ENCODE peak calls at places on chromosomes 6 and 20, in seven cellular contexts. One of them, this sample, is unnamed.

GRCh38 chr6:7879579-7879978 is 31.0 kb downstream of the TXNDC5 start:
- DNase-seq in astrocyte of the spinal cord: no peak
- DNase-seq in cardiac muscle cell: no peak
- DNase-seq in adrenal gland: no peak
- DNase-seq in heart right ventricle: no peak
- DNase-seq in breast epithelium: no peak
- DNase-seq in NT2/D1: no peak
- DNase-seq in this sample: no peak

GRCh38 chr20:34473262-34473883 is 42.8 kb upstream of the DYNLRB1 start:
- DNase-seq in astrocyte of the spinal cord: peak; percentile 23
- DNase-seq in cardiac muscle cell: peak; percentile 58
- DNase-seq in adrenal gland: peak; percentile 24
- DNase-seq in heart right ventricle: peak; percentile 40
- DNase-seq in breast epithelium: no peak
- DNase-seq in NT2/D1: peak; percentile 15
- DNase-seq in this sample: no peak

GRCh38 chr6:161138545-161139303 is 135.1 kb downstream of the AGPAT4 start:
- DNase-seq in astrocyte of the spinal cord: no peak
- DNase-seq in cardiac muscle cell: no peak
- DNase-seq in adrenal gland: no peak
- DNase-seq in heart right ventricle: no peak
- DNase-seq in breast epithelium: peak; percentile 11
- DNase-seq in NT2/D1: no peak
- DNase-seq in this sample: no peak

GRCh38 chr6:113690255-113690956 is 166.7 kb upstream of the MARCKS start:
- DNase-seq in astrocyte of the spinal cord: peak; percentile 93
- DNase-seq in cardiac muscle cell: peak; percentile 84
- DNase-seq in adrenal gland: no peak
- DNase-seq in heart right ventricle: no peak
- DNase-seq in breast epithelium: peak; percentile 77
- DNase-seq in NT2/D1: no peak
- DNase-seq in this sample: no peak

GRCh38 chr6:50925981-50926380 is 107.3 kb downstream of the TFAP2B start:
- DNase-seq in astrocyte of the spinal cord: no peak
- DNase-seq in cardiac muscle cell: no peak
- DNase-seq in adrenal gland: no peak
- DNase-seq in heart right ventricle: no peak
- DNase-seq in breast epithelium: no peak
- DNase-seq in NT2/D1: no peak
- DNase-seq in this sample: no peak

GRCh38 chr20:34111057-34111711 is 859 bp downstream of the EIF2S2 start:
- DNase-seq in astrocyte of the spinal cord: peak; percentile 52
- DNase-seq in cardiac muscle cell: peak; percentile 87
- DNase-seq in adrenal gland: peak; percentile 54
- DNase-seq in heart right ventricle: peak; percentile 26
- DNase-seq in breast epithelium: no peak
- DNase-seq in NT2/D1: no peak
- DNase-seq in this sample: no peak

GRCh38 chr20:33791959-33792597 is 19.1 kb upstream of the CHMP4B start:
- DNase-seq in astrocyte of the spinal cord: peak; percentile 45
- DNase-seq in cardiac muscle cell: peak; percentile 59
- DNase-seq in adrenal gland: no peak
- DNase-seq in heart right ventricle: peak; percentile 43
- DNase-seq in breast epithelium: no peak
- DNase-seq in NT2/D1: no peak
- DNase-seq in this sample: no peak

GRCh38 chr6:10221186-10221585 is 193.7 kb downstream of the TFAP2A start:
- DNase-seq in astrocyte of the spinal cord: no peak
- DNase-seq in cardiac muscle cell: no peak
- DNase-seq in adrenal gland: no peak
- DNase-seq in heart right ventricle: no peak
- DNase-seq in breast epithelium: no peak
- DNase-seq in NT2/D1: no peak
- DNase-seq in this sample: no peak

GRCh38 chr6:16059496-16059895 is 69.4 kb upstream of the MYLIP start:
- DNase-seq in astrocyte of the spinal cord: no peak
- DNase-seq in cardiac muscle cell: no peak
- DNase-seq in adrenal gland: no peak
- DNase-seq in heart right ventricle: no peak
- DNase-seq in breast epithelium: no peak
- DNase-seq in NT2/D1: peak; percentile 27
- DNase-seq in this sample: no peak

GRCh38 chr6:122610690-122611455 is 668 bp downstream of the PKIB start:
- DNase-seq in astrocyte of the spinal cord: peak; percentile 52
- DNase-seq in cardiac muscle cell: peak; percentile 12
- DNase-seq in adrenal gland: peak; percentile 65
- DNase-seq in heart right ventricle: no peak
- DNase-seq in breast epithelium: peak; percentile 25
- DNase-seq in NT2/D1: no peak
- DNase-seq in this sample: peak; percentile 65

GRCh38 chr6:29522241-29522640 is 34.5 kb upstream of the MAS1L start:
- DNase-seq in astrocyte of the spinal cord: no peak
- DNase-seq in cardiac muscle cell: no peak
- DNase-seq in adrenal gland: no peak
- DNase-seq in heart right ventricle: no peak
- DNase-seq in breast epithelium: no peak
- DNase-seq in NT2/D1: no peak
- DNase-seq in this sample: no peak

GRCh38 chr6:91376686-91377085 is 789.8 kb upstream of the MAP3K7 start:
- DNase-seq in astrocyte of the spinal cord: no peak
- DNase-seq in cardiac muscle cell: no peak
- DNase-seq in adrenal gland: no peak
- DNase-seq in heart right ventricle: no peak
- DNase-seq in breast epithelium: no peak
- DNase-seq in NT2/D1: no peak
- DNase-seq in this sample: no peak

GRCh38 chr6:159105716-159106115 is 60.9 kb upstream of the TAGAP start:
- DNase-seq in astrocyte of the spinal cord: no peak
- DNase-seq in cardiac muscle cell: no peak
- DNase-seq in adrenal gland: no peak
- DNase-seq in heart right ventricle: no peak
- DNase-seq in breast epithelium: no peak
- DNase-seq in NT2/D1: no peak
- DNase-seq in this sample: no peak

GRCh38 chr6:159104931-159105330 is 60.1 kb upstream of the TAGAP start:
- DNase-seq in astrocyte of the spinal cord: no peak
- DNase-seq in cardiac muscle cell: no peak
- DNase-seq in adrenal gland: no peak
- DNase-seq in heart right ventricle: no peak
- DNase-seq in breast epithelium: peak; percentile 62
- DNase-seq in NT2/D1: no peak
- DNase-seq in this sample: no peak

GRCh38 chr6:159108438-159108985 is 60.7 kb upstream of the FNDC1 start:
- DNase-seq in astrocyte of the spinal cord: no peak
- DNase-seq in cardiac muscle cell: peak; percentile 7
- DNase-seq in adrenal gland: no peak
- DNase-seq in heart right ventricle: no peak
- DNase-seq in breast epithelium: no peak
- DNase-seq in NT2/D1: no peak
- DNase-seq in this sample: peak; percentile 45

GRCh38 chr6:159107451-159108260 is 61.5 kb upstream of the FNDC1 start:
- DNase-seq in astrocyte of the spinal cord: no peak
- DNase-seq in cardiac muscle cell: no peak
- DNase-seq in adrenal gland: no peak
- DNase-seq in heart right ventricle: no peak
- DNase-seq in breast epithelium: no peak
- DNase-seq in NT2/D1: no peak
- DNase-seq in this sample: no peak

GRCh38 chr6:159106627-159107241 is 61.9 kb upstream of the TAGAP start:
- DNase-seq in astrocyte of the spinal cord: peak; percentile 40
- DNase-seq in cardiac muscle cell: peak; percentile 71
- DNase-seq in adrenal gland: peak; percentile 62
- DNase-seq in heart right ventricle: peak; percentile 76
- DNase-seq in breast epithelium: peak; percentile 39
- DNase-seq in NT2/D1: no peak
- DNase-seq in this sample: no peak
- H3K4me3 ChIP-seq in astrocyte of the spinal cord: no peak overlapping the region
- H3K4me3 ChIP-seq in cardiac muscle cell: no peak overlapping the region
- H3K4me3 ChIP-seq in adrenal gland: no peak overlapping the region
- H3K4me3 ChIP-seq in heart right ventricle: peak overlapping the region; percentile 22
- H3K4me3 ChIP-seq in breast epithelium: no peak overlapping the region
- H3K4me3 ChIP-seq in NT2/D1: no peak overlapping the region
- H3K4me3 ChIP-seq in this sample: peak overlapping the region; percentile 10

DNA sequence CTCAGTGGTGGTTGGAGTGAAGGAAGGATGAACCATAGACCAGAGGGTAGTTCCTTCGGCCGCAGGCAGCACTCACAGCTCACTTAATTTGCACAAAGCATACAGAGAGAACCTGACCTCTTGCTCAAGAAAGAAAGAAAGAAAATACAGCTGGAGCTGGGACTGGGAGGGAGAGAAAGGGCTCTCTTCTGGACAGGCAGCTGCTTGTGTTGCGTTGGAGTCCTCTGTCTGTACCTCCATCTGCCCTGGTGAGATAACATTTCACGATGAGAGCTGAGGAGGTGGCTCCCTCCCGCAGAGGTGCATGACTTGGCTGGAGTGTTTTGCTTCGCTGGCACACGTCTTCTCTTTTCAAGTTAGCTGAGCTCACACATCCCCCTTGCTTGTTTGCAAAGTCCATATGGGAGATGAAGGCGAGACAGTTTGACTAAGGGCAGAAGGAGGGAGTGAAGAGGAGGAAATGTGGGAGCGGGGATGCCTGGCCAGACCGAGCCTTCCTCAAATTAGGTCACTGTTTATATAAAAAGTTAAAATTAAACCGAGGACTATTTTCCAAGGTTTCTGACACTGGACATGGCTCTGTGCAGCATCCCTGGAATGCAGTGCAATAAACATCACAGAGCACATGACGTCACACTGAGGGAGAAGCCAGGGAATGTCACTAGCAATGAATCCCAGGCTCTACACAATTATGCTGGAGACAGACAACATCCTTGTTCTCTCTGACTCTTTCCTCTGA is 359.4 kb downstream of the CD83 start:
- DNase-seq in astrocyte of the spinal cord: peak; percentile 81
- DNase-seq in cardiac muscle cell: peak; percentile 91
- DNase-seq in adrenal gland: peak; percentile 43
- DNase-seq in heart right ventricle: peak; percentile 80
- DNase-seq in breast epithelium: peak; percentile 39
- DNase-seq in NT2/D1: no peak
- DNase-seq in this sample: no peak
- H3K4me3 ChIP-seq in astrocyte of the spinal cord: no peak overlapping the region
- H3K4me3 ChIP-seq in cardiac muscle cell: no peak overlapping the region
- H3K4me3 ChIP-seq in adrenal gland: no peak overlapping the region
- H3K4me3 ChIP-seq in heart right ventricle: no peak overlapping the region
- H3K4me3 ChIP-seq in breast epithelium: peak overlapping the region; percentile 3
- H3K4me3 ChIP-seq in NT2/D1: no peak overlapping the region
- H3K4me3 ChIP-seq in this sample: peak overlapping the region; percentile 31

GRCh38 chr20:48750376-48750775 is 77.4 kb downstream of the PREX1 start:
- DNase-seq in astrocyte of the spinal cord: no peak
- DNase-seq in cardiac muscle cell: no peak
- DNase-seq in adrenal gland: no peak
- DNase-seq in heart right ventricle: no peak
- DNase-seq in breast epithelium: no peak
- DNase-seq in NT2/D1: no peak
- DNase-seq in this sample: no peak

GRCh38 chr20:48749437-48749836 is 78.4 kb downstream of the PREX1 start:
- DNase-seq in astrocyte of the spinal cord: no peak
- DNase-seq in cardiac muscle cell: no peak
- DNase-seq in adrenal gland: no peak
- DNase-seq in heart right ventricle: no peak
- DNase-seq in breast epithelium: no peak
- DNase-seq in NT2/D1: no peak
- DNase-seq in this sample: no peak

GRCh38 chr20:48751871-48752270 is 75.9 kb downstream of the PREX1 start:
- DNase-seq in astrocyte of the spinal cord: no peak
- DNase-seq in cardiac muscle cell: no peak
- DNase-seq in adrenal gland: no peak
- DNase-seq in heart right ventricle: no peak
- DNase-seq in breast epithelium: no peak
- DNase-seq in NT2/D1: no peak
- DNase-seq in this sample: no peak

GRCh38 chr20:48752963-48753362 is 74.8 kb downstream of the PREX1 start:
- DNase-seq in astrocyte of the spinal cord: no peak
- DNase-seq in cardiac muscle cell: no peak
- DNase-seq in adrenal gland: no peak
- DNase-seq in heart right ventricle: no peak
- DNase-seq in breast epithelium: no peak
- DNase-seq in NT2/D1: no peak
- DNase-seq in this sample: no peak

DNA sequence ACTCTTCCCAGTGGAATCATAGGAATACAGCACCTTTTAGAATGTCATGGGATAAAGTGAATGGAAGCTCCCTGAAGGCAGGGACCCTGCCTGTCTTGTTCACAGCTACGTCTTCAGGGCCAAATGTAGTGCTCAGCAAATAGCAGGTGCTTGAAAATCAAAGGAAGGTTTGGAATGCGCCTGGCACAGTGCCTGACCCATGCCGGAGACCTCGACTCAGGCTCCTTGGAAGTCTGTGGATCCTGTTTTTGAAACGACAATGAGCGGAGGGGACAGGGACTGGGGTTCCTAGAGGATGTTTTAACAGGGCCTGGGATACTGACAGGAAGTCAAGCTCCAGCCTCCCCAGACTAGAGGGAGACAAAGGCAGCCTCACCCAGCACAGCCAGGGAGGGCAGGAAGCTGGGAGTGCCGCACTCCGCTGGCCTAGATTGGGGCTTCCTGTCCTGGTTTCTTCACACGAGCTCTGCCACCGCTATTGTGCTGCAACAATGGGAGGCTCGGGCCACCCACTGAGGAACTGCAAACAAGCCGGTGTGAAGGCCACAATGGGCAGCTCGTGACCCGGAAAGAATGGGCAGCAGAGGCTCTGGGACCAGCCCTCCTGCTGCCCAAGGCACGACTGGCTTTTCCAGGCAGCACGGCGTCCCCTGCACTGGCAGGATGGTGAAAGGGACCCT is 76.7 kb downstream of the PREX1 start:
- DNase-seq in astrocyte of the spinal cord: peak; percentile 14
- DNase-seq in cardiac muscle cell: peak; percentile 69
- DNase-seq in adrenal gland: peak; percentile 49
- DNase-seq in heart right ventricle: peak; percentile 73
- DNase-seq in breast epithelium: peak; percentile 22
- DNase-seq in NT2/D1: peak; percentile 88
- DNase-seq in this sample: no peak
- H3K4me3 ChIP-seq in astrocyte of the spinal cord: no peak overlapping the region
- H3K4me3 ChIP-seq in cardiac muscle cell: no peak overlapping the region
- H3K4me3 ChIP-seq in adrenal gland: no peak overlapping the region
- H3K4me3 ChIP-seq in heart right ventricle: peak overlapping the region; percentile 1
- H3K4me3 ChIP-seq in breast epithelium: no peak overlapping the region
- H3K4me3 ChIP-seq in NT2/D1: no peak overlapping the region
- H3K4me3 ChIP-seq in this sample: no peak overlapping the region

DNA sequence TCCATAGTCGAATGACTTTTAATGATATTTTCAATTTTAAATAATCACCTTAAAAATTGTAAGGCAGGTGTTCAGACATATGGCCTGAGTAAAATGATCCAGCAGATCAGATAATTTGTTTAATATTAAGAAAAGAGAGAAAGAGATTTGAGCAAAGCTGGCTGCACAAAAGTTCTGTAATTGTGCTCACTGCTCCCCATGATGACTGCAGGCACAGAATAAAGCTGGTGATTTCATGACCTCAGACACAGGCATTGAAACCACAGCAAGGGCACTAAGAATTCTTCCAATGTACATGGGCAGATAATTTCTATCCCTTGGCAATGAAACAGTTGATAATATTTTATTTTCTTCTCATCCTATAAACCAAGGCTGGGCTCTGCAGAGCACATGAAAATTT is 553.1 kb downstream of the NKAIN2 start:
- DNase-seq in astrocyte of the spinal cord: no peak
- DNase-seq in cardiac muscle cell: no peak
- DNase-seq in adrenal gland: no peak
- DNase-seq in heart right ventricle: no peak
- DNase-seq in breast epithelium: no peak
- DNase-seq in NT2/D1: no peak
- DNase-seq in this sample: no peak
- H3K4me3 ChIP-seq in astrocyte of the spinal cord: no peak overlapping the region
- H3K4me3 ChIP-seq in cardiac muscle cell: no peak overlapping the region
- H3K4me3 ChIP-seq in adrenal gland: no peak overlapping the region
- H3K4me3 ChIP-seq in heart right ventricle: no peak overlapping the region
- H3K4me3 ChIP-seq in breast epithelium: no peak overlapping the region
- H3K4me3 ChIP-seq in NT2/D1: no peak overlapping the region
- H3K4me3 ChIP-seq in this sample: no peak overlapping the region

This sample was measured in ascending aorta.